ENCODE peak calls at places on chromosomes 3 and 15, in seven cellular contexts. V, Q, C, S, X, N and Z are unnamed samples.

GRCh38 chr3:183468424-183468823 is 40.0 kb upstream of the MCF2L2 start:
- DNase-seq in C (no peak), Q (no peak), N (no peak), S (no peak), X (no peak), V (no peak), Z (no peak)

GRCh38 chr15:101602801-101603200 is 49.4 kb downstream of the TM2D3 start:
- DNase-seq in C (no peak), N (no peak), Q (no peak), V (no peak), S (no peak), X (no peak), Z (no peak)

GRCh38 chr15:27082526-27082925 is 111.5 kb downstream of the GABRG3 start:
- DNase-seq in S (no peak), C (no peak), V (peak), N (no peak), X (no peak), Q (no peak), Z (no peak)

GRCh38 chr3:108664266-108664665 is 74.7 kb downstream of the DZIP3 start:
- DNase-seq in S (no peak), C (no peak), Q (no peak), V (peak), N (no peak), X (peak), Z (no peak)

GRCh38 chr3:88038561-88038960 is 20.2 kb downstream of the CGGBP1 start:
- DNase-seq in V (peak), C (no peak), S (no peak), N (no peak), Q (no peak), X (no peak), Z (no peak)

GRCh38 chr15:96331141-96331941 is 841 bp downstream of the NR2F2 start:
- DNase-seq in V (peak), S (no peak), X (no peak), Q (peak), N (no peak), C (peak), Z (no peak)

GRCh38 chr3:46709147-46709654 is 8.0 kb downstream of the TMIE start:
- DNase-seq in S (no peak), C (no peak), Q (no peak), X (no peak), V (no peak), N (no peak), Z (no peak)

GRCh38 chr15:90340345-90340744 is 11.7 kb upstream of the ZNF774 start:
- DNase-seq in X (no peak), S (no peak), C (peak), N (no peak), Q (peak), V (no peak), Z (no peak)

GRCh38 chr3:181302960-181303359 is 313.4 kb upstream of the DNAJC19 start:
- DNase-seq in Q (no peak), X (no peak), S (no peak), V (no peak), N (no peak), C (no peak), Z (no peak)

GRCh38 chr15:69668049-69668705 is 215.6 kb downstream of the RPLP1 start:
- DNase-seq in N (no peak), S (no peak), V (no peak), Q (no peak), C (no peak), X (no peak), Z (no peak)

GRCh38 chr3:128647307-128647706 is 3.3 kb downstream of the RPN1 start:
- DNase-seq in S (no peak), N (no peak), C (no peak), Q (no peak), V (no peak), X (no peak), Z (no peak)

GRCh38 chr3:75978686-75979085 is 193.3 kb upstream of the ZNF717 start:
- DNase-seq in Q (no peak), C (no peak), V (peak), X (no peak), N (no peak), S (no peak), Z (no peak)

GRCh38 chr3:68771683-68772082 is 160.7 kb downstream of the TAFA4 start:
- DNase-seq in C (no peak), S (no peak), N (no peak), Q (no peak), X (no peak), V (no peak), Z (no peak)

GRCh38 chr3:187016639-187017345 is 86.5 kb downstream of the ST6GAL1 start:
- DNase-seq in N (no peak), C (no peak), V (peak), X (no peak), Q (no peak), S (no peak), Z (no peak)

GRCh38 chr3:124730920-124731297 is 657 bp downstream of the UMPS start:
- DNase-seq in C (no peak), S (no peak), N (no peak), V (no peak), Q (peak), X (no peak), Z (no peak)

GRCh38 chr15:52797625-52798501 is 7.7 kb upstream of the ONECUT1 start:
- DNase-seq in C (peak), Q (no peak), V (no peak), S (no peak), N (no peak), X (no peak), Z (no peak)

GRCh38 chr3:109685084-109686079 is 348.0 kb upstream of the DPPA4 start:
- DNase-seq in C (no peak), X (peak), N (peak), Q (peak), V (peak), S (no peak), Z (no peak)

GRCh38 chr15:26842391-26842790 is 24.5 kb upstream of the GABRA5 start:
- DNase-seq in V (no peak), N (no peak), Q (no peak), X (no peak), S (no peak), C (peak), Z (no peak)

GRCh38 chr3:58333206-58334012 is 717 bp downstream of the PXK start:
- DNase-seq in Q (peak), N (peak), V (no peak), C (peak), X (peak), S (no peak), Z (peak)
- TF ChIP-seq CTCF in Q (no peak), N (peak), V (peak), C (no peak), X (no peak), S (no peak), Z (no peak)

DNA sequence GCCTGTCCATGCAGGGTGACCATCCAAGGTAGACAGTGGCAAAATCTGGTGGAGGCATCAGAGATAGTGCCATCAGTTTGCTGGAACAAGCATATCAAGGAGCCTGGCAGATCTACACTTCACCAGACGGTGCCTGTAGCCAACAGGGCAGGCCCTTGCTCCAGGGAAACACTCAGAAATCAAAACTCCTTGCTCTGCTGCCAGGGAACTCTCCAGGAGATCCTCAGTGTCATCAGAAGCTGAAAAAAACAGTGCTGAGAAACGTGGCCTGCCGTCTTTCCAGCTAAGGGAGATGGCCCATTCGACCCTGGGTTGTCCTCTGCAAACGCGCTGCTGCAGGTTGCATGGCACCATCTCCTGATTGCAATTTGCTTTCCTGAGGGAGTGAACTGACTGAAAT is 30.5 kb upstream of the ATP13A3 start:
- DNase-seq in V (no peak), X (no peak), C (no peak), S (no peak), Q (no peak), N (no peak), Z (no peak)
- TF ChIP-seq CTCF in V (no peak), X (no peak), C (no peak), S (no peak), Q (no peak), N (no peak), Z (no peak)

GRCh38 chr15:74955796-74956647 is 550 bp downstream of the RPP25 start:
- DNase-seq in Q (peak), C (peak), V (peak), S (peak), X (peak), N (no peak), Z (peak)
- TF ChIP-seq CTCF in Q (peak), C (no peak), V (no peak), S (no peak), X (peak), N (no peak), Z (peak)

DNA sequence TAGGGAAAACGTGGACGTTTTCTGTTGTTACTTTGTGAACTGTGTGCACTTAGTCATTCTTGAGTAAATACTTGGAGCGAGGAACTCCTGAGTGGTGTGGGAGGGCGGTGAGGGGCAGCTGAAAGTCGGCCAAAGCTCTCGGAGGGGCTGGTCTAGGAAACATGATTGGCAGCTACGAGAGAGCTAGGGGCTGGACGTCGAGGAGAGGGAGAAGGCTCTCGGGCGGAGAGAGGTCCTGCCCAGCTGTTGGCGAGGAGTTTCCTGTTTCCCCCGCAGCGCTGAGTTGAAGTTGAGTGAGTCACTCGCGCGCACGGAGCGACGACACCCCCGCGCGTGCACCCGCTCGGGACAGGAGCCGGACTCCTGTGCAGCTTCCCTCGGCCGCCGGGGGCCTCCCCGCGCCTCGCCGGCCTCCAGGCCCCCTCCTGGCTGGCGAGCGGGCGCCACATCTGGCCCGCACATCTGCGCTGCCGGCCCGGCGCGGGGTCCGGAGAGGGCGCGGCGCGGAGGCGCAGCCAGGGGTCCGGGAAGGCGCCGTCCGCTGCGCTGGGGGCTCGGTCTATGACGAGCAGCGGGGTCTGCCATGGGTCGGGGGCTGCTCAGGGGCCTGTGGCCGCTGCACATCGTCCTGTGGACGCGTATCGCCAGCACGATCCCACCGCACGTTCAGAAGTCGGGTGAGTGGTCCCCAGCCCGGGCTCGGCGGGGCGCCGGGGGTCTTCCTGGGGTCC is at the start of gene TGFBR2:
- DNase-seq in Q (peak), N (no peak), X (peak), C (peak), S (peak), V (peak), Z (peak)
- TF ChIP-seq CTCF in Q (no peak), N (no peak), X (peak), C (no peak), S (no peak), V (no peak), Z (peak)

DNA sequence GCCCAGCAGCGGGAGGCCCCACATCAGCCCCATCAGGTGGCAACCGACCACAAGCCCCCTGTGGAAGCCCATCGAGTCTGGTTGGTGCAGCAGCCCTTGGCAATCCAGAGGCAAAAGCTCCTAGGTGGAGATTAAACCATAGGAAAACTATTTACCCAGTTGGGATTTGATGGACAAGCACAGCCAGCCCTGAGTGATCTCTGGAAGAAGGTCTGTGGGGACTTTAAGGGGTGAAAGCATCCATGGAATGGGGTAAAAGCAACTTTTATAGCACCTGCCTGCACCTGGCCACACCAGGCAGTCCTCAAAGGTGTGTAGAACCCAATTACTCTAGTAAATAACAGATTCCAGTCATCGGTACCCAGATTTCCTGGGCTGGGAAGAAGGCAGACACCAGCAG is 206.3 kb downstream of the IGSF11 start:
- DNase-seq in V (no peak), X (no peak), Q (no peak), S (no peak), N (no peak), C (no peak), Z (no peak)
- TF ChIP-seq CTCF in V (no peak), X (no peak), Q (no peak), S (no peak), N (no peak), C (no peak), Z (no peak)

DNA sequence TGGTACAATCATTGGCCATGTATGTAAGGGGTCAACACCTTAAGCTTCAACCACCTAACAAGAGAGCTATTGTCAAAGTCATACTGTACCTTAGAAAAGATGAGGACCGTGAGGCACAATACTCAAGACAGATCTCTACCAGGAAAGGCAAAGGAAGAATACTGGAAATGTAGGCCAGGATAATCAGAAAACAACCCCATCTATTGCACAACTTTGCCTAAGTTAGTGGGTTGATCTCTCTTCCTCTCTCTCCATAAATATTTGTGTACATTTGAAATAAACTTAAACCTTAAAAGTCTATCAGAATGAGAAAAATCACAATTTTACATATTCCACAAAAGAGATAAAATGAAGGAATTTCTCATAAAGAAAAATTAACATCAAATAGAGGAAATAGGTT is 556.9 kb downstream of the MECOM start:
- DNase-seq in Q (no peak), V (no peak), N (no peak), S (no peak), C (no peak), X (no peak), Z (no peak)
- TF ChIP-seq CTCF in Q (no peak), V (no peak), N (no peak), S (no peak), C (no peak), X (no peak), Z (no peak)

GRCh38 chr15:45089712-45090373 is 24.1 kb downstream of the DUOX2 start:
- DNase-seq in S (no peak), C (no peak), Q (no peak), N (no peak), V (no peak), X (no peak), Z (no peak)

GRCh38 chr15:45091161-45091560 is 22.8 kb downstream of the DUOX2 start:
- DNase-seq in N (no peak), C (no peak), X (no peak), S (no peak), V (peak), Q (no peak), Z (no peak)

GRCh38 chr15:45084163-45084562 is 29.8 kb downstream of the DUOX2 start:
- DNase-seq in C (no peak), N (peak), X (no peak), S (no peak), Q (no peak), V (no peak), Z (no peak)

GRCh38 chr15:45088801-45089711 is 24.9 kb downstream of the DUOX2 start:
- DNase-seq in N (no peak), S (no peak), C (no peak), Q (no peak), X (no peak), V (no peak), Z (no peak)

DNA sequence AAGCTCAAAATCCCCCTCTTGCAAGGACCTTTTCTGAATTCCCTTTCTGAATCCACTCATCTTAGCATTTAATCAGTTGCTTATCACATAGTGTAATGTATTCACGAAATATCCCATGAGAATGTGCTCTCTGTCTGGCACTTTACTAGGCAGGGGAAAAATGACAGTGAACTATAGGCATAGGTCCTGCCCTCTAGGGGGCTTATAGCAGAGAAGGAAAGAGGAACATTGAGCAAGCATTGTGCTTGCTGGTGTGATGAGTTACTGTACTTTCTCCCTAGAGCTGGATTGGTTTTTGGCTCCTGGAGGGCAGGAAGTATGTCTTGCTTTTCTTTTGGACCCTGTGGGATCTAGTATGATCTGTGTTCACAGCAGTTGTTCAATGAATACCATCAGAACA is 26.5 kb downstream of the DUOX2 start:
- DNase-seq in X (no peak), N (no peak), C (no peak), S (no peak), V (no peak), Q (no peak), Z (no peak)
- TF ChIP-seq CTCF in X (no peak), N (no peak), C (no peak), S (no peak), V (no peak), Q (no peak), Z (no peak)

GRCh38 chr3:123641505-123641904 is 56.7 kb upstream of the HACD2 start:
- DNase-seq in V (no peak), C (no peak), S (no peak), X (no peak), Q (no peak), N (no peak), Z (no peak)

GRCh38 chr3:123641084-123641462 is 56.2 kb upstream of the HACD2 start:
- DNase-seq in C (no peak), S (no peak), N (no peak), X (no peak), V (no peak), Q (no peak), Z (no peak)

GRCh38 chr3:123640311-123641083 is 55.6 kb upstream of the HACD2 start:
- DNase-seq in Q (no peak), C (no peak), S (no peak), V (peak), X (no peak), N (no peak), Z (no peak)

GRCh38 chr3:123642957-123643330 is 58.1 kb upstream of the HACD2 start:
- DNase-seq in X (no peak), C (no peak), Q (no peak), S (no peak), V (no peak), N (no peak), Z (no peak)

DNA sequence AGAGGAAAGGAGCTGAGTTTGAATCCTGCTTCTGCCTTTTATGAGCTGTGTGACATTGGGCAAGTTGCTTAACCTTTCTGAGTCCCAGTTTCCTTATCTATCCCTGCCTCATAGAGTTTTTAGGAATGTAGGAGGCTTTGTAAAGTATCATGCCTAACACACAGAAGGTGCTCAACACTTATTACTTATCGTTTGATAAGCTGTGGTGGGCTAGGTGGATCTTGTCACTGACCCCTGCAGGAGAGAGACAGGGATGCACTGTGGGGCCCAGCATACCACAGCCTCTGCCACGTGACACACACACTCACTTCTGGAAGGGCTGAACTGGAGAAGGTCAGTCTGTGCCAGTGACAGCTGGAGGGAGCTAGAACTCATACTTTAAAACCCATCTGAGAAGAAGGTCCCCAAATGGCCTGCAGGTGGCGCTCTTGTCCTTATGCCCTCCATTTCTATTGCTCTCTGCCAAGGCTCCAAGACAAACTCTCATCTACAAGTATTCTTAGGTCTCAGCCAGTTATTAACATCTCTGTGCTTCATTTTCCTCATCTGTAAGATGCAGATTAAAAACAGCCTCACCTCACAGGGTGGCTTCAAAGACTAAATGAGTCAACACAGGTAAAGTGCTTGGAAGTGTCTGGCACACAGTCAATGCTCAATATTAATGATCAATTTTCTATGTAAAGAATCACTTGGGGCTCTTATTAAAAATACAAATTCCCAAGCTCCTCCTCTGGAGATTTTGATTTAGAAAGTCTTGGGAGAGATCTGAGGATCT is 57.5 kb upstream of the HACD2 start:
- DNase-seq in X (no peak), Q (peak), N (peak), C (peak), V (peak), S (no peak), Z (peak)
- TF ChIP-seq CTCF in X (peak), Q (peak), N (peak), C (peak), V (peak), S (peak), Z (peak)

DNA sequence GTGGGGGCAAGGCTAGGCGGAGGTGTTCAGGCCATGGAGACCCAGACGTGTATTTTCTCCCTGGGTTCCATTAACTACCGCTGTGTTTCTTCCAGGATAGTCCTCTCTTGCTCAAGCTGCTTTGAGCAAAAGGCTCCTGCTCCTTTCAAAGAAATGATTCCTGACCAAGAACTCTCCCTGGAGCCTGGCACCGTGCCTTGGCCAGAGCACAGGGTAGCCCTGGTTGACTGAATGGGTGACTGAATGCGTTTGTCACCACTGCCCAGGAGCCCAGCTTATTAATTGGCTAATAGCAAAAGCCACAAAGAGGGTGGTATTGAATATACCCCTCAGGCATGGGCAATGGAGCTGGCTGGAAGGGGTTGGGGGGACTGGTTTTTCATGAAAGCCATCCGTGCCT is 13.9 kb downstream of the RASGRF1 start:
- DNase-seq in X (no peak), N (no peak), V (no peak), C (no peak), S (no peak), Q (no peak), Z (no peak)
- TF ChIP-seq CTCF in X (no peak), N (no peak), V (no peak), C (no peak), S (no peak), Q (no peak), Z (no peak)